ENCODE peak calls at places on chromosome 22, in nine cellular contexts. F is aorta; H is hepatocyte; C is CD8-positive, alpha-beta memory T cell; U is fibroblast of villous mesenchyme; W is IMR-90; I is mammary epithelial cell; R is CD8-positive, alpha-beta T cell; M is GM23248. Y is an unnamed sample.

GRCh38 chr22:27990879-27991278 is 71.8 kb upstream of the PITPNB start:
- DNase-seq in R (no peak), U (peak), F (peak), H (peak), W (peak), M (peak), C (no peak), I (no peak), Y (peak)

GRCh38 chr22:38715852-38716251 is 10.1 kb downstream of the GTPBP1 start:
- DNase-seq in F (peak), H (no peak), U (no peak), M (no peak), R (no peak), W (no peak), C (no peak), I (no peak), Y (no peak)

GRCh38 chr22:25488244-25489020 is 76.0 kb upstream of the GRK3 start:
- DNase-seq in R (no peak), U (peak), M (peak), H (peak), F (peak), I (peak), W (peak), C (no peak), Y (no peak)

GRCh38 chr22:30054764-30055069 is 25.5 kb upstream of the HORMAD2 start:
- DNase-seq in R (no peak), C (no peak), F (no peak), H (no peak), I (no peak), W (no peak), U (no peak), M (no peak), Y (no peak)

GRCh38 chr22:47299211-47299878 is 536.9 kb downstream of the TBC1D22A start:
- DNase-seq in C (no peak), I (no peak), U (no peak), F (no peak), H (no peak), R (no peak), W (no peak), M (no peak), Y (no peak)

GRCh38 chr22:32378703-32379272 is 21.1 kb downstream of the RFPL3 start:
- DNase-seq in H (peak), U (peak), R (no peak), I (peak), C (no peak), F (no peak), W (peak), M (peak), Y (peak)

GRCh38 chr22:25903294-25903693 is 161.3 kb downstream of the MYO18B start:
- DNase-seq in W (no peak), F (no peak), H (no peak), U (no peak), R (no peak), I (no peak), M (no peak), C (no peak), Y (no peak)

GRCh38 chr22:35538801-35539321 is 1.8 kb upstream of the RASD2 start:
- DNase-seq in F (peak), U (no peak), I (peak), M (peak), W (no peak), H (no peak), R (no peak), C (no peak), Y (peak)

GRCh38 chr22:23609983-23610781 is 21.9 kb downstream of the DRICH1 start:
- DNase-seq in W (no peak), H (no peak), U (no peak), C (no peak), F (no peak), I (no peak), M (no peak), R (no peak), Y (no peak)

GRCh38 chr22:30506507-30506968 is 1.0 kb upstream of the SEC14L4 start:
- DNase-seq in F (no peak), H (no peak), C (no peak), U (no peak), I (no peak), W (no peak), R (no peak), M (no peak), Y (no peak)

GRCh38 chr22:35506259-35506570 is 34.4 kb upstream of the RASD2 start:
- DNase-seq in W (peak), I (peak), M (peak), F (no peak), U (peak), R (no peak), C (no peak), H (peak), Y (no peak)

GRCh38 chr22:32042924-32043323 is at the start of gene SLC5A1:
- DNase-seq in H (no peak), U (no peak), W (no peak), C (no peak), R (no peak), M (no peak), F (no peak), I (peak), Y (no peak)

GRCh38 chr22:22820626-22821025 is 67.0 kb upstream of the IGLL5 start:
- DNase-seq in H (no peak), M (no peak), U (no peak), R (peak), C (no peak), W (no peak), F (no peak), I (no peak), Y (no peak)

GRCh38 chr22:35728639-35729308 is 11.1 kb downstream of the APOL5 start:
- DNase-seq in W (no peak), C (no peak), M (no peak), R (no peak), H (no peak), U (no peak), F (no peak), I (peak), Y (no peak)

GRCh38 chr22:38448945-38449745 is 5.9 kb downstream of the KCNJ4 start:
- DNase-seq in F (no peak), I (no peak), W (no peak), C (no peak), R (no peak), M (no peak), H (no peak), U (no peak), Y (no peak)

GRCh38 chr22:30877662-30878515 is 90.7 kb downstream of the MORC2 start:
- DNase-seq in W (no peak), C (no peak), U (no peak), R (no peak), I (no peak), H (no peak), F (peak), M (peak), Y (no peak)

GRCh38 chr22:32695451-32695891 is 106.0 kb upstream of the TIMP3 start:
- DNase-seq in M (peak), W (peak), F (no peak), I (peak), H (peak), U (peak), R (no peak), C (no peak), Y (no peak)

GRCh38 chr22:26849575-26849974 is 192.2 kb downstream of the MIAT start:
- DNase-seq in F (no peak), U (no peak), R (no peak), M (no peak), H (no peak), W (no peak), C (no peak), I (no peak), Y (no peak)

GRCh38 chr22:22060200-22061084 is 77.9 kb upstream of the TOP3B start:
- DNase-seq in R (peak), F (peak), M (peak), W (peak), I (peak), U (peak), C (peak), H (peak), Y (peak)

GRCh38 chr22:44309647-44310046 is 3.1 kb downstream of the SHISAL1 start:
- DNase-seq in I (no peak), F (no peak), H (no peak), R (no peak), W (no peak), U (peak), M (peak), C (no peak), Y (no peak)

GRCh38 chr22:47411006-47411405 is 648.6 kb downstream of the TBC1D22A start:
- DNase-seq in W (no peak), H (no peak), I (no peak), F (no peak), U (no peak), R (no peak), C (no peak), M (no peak), Y (no peak)

DNA sequence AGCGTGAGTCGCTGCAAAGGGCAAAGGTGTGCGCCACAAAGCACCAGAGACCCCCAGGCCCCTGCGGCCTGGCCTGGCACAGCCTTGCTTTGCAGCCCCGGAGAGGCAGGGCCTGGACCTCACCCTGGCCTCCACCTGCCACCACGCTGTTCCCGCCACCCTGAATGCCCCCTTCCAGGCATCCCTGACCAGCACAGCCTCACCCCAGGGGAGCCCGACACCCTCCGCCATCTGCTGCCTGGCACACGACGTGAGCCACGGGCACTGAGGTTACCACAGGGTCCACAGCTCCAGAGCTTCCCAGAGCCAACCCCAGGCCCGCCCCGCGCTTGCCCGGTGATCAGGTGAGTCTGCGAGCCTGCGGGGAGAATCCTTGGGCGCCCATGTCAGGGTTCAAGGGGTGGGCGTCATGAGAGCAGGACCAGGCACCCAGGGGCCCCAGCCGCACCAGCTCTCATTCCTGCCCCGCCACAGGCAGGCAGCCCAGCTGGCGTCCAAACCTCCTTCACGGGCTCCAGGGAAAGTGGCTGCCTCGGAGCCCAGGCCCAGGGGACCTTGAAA is 171.3 kb downstream of the BRD1 start:
- DNase-seq in M (no peak), I (no peak), H (no peak), F (peak), R (no peak), W (no peak), U (no peak), C (no peak), Y (peak)
- H3K4me3 ChIP-seq in M (no peak), I (no peak), H (no peak), F (no peak), R (peak), W (no peak), U (no peak), C (peak), Y (peak)

GRCh38 chr22:36761553-36762240 is 14.2 kb downstream of the IFT27 start:
- DNase-seq in H (no peak), F (peak), U (no peak), R (no peak), M (no peak), W (no peak), C (no peak), I (no peak), Y (no peak)
- H3K4me3 ChIP-seq in H (no peak), F (no peak), U (no peak), R (no peak), M (no peak), W (no peak), C (no peak), I (no peak), Y (no peak)

DNA sequence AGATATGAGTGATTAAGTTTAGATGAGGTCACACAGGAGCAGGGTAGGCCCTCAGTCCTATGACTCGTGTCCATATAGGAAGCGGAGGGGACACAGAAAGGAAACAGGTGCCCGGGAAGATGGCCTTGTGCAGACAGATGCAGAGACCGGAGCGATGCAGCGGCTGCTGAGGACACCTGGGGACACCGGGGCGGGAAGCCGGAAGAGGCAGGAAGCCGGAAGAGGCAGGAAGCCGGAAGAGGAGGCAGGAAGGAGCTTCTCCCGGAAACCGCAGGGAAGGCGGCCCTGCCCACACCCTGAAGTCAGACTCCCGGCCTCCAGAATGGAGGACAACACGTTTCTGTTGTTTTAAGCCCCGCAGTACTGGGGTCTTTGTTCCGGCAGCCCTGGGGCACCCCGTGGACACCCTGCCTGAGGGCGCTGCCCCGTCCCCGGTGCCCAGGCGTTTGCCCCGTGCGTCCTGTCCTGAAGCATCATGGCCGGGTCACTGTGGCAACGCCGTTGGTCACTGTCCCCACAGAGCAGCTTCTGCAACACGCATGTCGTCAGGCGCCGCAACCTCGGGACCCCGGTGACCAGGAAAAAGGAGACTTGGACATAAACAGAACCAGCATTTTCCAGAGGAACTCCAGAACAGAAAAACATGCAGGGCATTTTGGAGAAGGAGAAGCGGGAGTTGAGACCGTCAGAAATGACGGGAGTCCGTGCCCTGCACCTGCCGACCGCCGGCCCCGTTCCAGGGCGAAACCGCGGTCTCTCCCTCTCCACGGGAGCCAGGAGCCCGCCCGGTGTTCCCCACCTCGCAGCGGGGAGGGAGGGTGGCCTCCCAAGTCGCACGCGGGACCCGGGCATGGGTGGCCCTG is 103.4 kb downstream of the BRD1 start:
- DNase-seq in C (no peak), I (no peak), H (no peak), M (no peak), F (no peak), U (no peak), R (peak), W (no peak), Y (peak)
- H3K4me3 ChIP-seq in C (peak), I (no peak), H (no peak), M (no peak), F (no peak), U (no peak), R (peak), W (no peak), Y (peak)

GRCh38 chr22:17563936-17564391 is 666 bp downstream of the SLC25A18 start:
- DNase-seq in C (no peak), H (no peak), M (peak), W (peak), F (no peak), R (no peak), U (peak), I (no peak), Y (no peak)
- H3K4me3 ChIP-seq in C (no peak), H (no peak), M (no peak), W (no peak), F (no peak), R (no peak), U (no peak), I (no peak), Y (no peak)

GRCh38 chr22:46129390-46130041 is 20.8 kb upstream of the PPARA start:
- DNase-seq in I (no peak), M (no peak), F (peak), H (no peak), R (no peak), C (no peak), U (no peak), W (no peak), Y (peak)
- H3K4me3 ChIP-seq in I (no peak), M (no peak), F (no peak), H (no peak), R (no peak), C (no peak), U (no peak), W (no peak), Y (peak)

GRCh38 chr22:19625331-19626041 is 88.8 kb upstream of the SEPTIN5 start:
- DNase-seq in H (no peak), F (no peak), R (no peak), C (no peak), W (no peak), U (no peak), I (no peak), M (no peak), Y (no peak)
- H3K4me3 ChIP-seq in H (no peak), F (no peak), R (no peak), C (no peak), W (no peak), U (no peak), I (no peak), M (no peak), Y (no peak)

DNA sequence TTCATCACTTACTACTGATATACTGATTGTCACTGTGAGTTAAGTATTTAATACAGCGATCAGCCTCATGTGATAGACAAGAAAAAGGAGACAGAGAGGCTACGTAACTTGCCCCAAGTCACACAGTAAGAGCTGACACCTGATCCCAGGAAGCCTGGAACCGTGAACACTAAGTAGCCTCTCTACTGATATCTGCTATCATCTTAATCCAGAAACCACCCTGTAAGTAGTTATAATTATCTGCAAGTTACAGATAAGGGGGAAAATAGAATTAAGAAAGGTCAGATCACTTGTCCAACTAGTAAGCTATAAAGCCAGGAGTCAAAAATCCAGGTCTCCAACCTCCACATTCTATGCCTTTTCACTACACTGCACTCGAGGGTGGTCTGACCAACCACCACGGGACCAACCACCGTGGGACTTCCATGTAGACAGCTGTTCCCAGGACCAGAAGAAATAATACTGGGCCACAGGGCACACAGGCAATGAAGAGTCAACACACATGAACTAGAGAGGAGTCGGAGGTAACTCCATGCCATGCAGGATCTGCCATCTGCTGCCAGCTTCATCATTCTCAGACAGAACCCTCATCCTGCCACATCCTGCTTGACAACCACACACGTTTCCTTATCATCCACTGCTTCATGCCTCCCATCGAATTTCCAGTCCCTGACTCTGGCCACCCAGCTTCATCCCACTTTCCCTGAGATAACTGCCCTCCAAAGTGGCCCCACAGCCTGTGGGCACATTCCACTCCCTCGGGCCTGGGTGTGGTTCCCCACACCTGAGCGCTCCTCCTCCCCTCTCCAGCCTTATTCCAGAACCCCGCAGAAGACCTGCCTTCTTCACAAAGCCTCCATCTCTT is 58.6 kb downstream of the MICAL3 start:
- DNase-seq in F (no peak), M (no peak), W (no peak), I (no peak), C (no peak), R (no peak), U (no peak), H (no peak), Y (no peak)
- H3K4me3 ChIP-seq in F (no peak), M (no peak), W (no peak), I (no peak), C (no peak), R (no peak), U (no peak), H (no peak), Y (no peak)

GRCh38 chr22:29032014-29032475 is 29.6 kb downstream of the C22orf31 start:
- DNase-seq in M (peak), C (no peak), I (no peak), H (no peak), R (no peak), F (no peak), W (no peak), U (no peak), Y (no peak)

GRCh38 chr22:29030618-29031235 is 30.9 kb downstream of the C22orf31 start:
- DNase-seq in M (peak), W (peak), C (no peak), I (peak), F (peak), R (no peak), U (peak), H (peak), Y (no peak)

GRCh38 chr22:29032584-29032983 is 29.0 kb downstream of the C22orf31 start:
- DNase-seq in H (no peak), R (no peak), W (peak), C (no peak), I (no peak), U (peak), F (no peak), M (peak), Y (no peak)

GRCh38 chr22:29030016-29030617 is 31.5 kb downstream of the C22orf31 start:
- DNase-seq in W (no peak), H (no peak), R (no peak), I (peak), C (no peak), U (peak), M (peak), F (no peak), Y (no peak)

GRCh38 chr22:29031236-29031982 is 30.2 kb downstream of the C22orf31 start:
- DNase-seq in U (peak), I (peak), R (no peak), W (peak), F (peak), C (no peak), H (peak), M (peak), Y (no peak)
- H3K4me3 ChIP-seq in U (peak), I (peak), R (no peak), W (peak), F (no peak), C (no peak), H (no peak), M (peak), Y (no peak)

GRCh38 chr22:43098356-43098755 is 9.2 kb upstream of the TTLL1 start:
- DNase-seq in H (no peak), C (no peak), F (no peak), I (no peak), R (no peak), W (no peak), U (no peak), M (no peak), Y (no peak)

GRCh38 chr22:43096420-43096819 is 7.2 kb upstream of the TTLL1 start:
- DNase-seq in H (no peak), F (no peak), M (no peak), W (no peak), U (no peak), I (no peak), R (no peak), C (no peak), Y (no peak)

GRCh38 chr22:43100223-43100622 is 10.3 kb upstream of the BIK start:
- DNase-seq in R (no peak), M (no peak), C (no peak), H (no peak), F (no peak), I (peak), W (peak), U (no peak), Y (no peak)

GRCh38 chr22:43099095-43099494 is 9.9 kb upstream of the TTLL1 start:
- DNase-seq in U (no peak), F (no peak), C (no peak), W (no peak), I (no peak), M (no peak), H (no peak), R (no peak), Y (no peak)

DNA sequence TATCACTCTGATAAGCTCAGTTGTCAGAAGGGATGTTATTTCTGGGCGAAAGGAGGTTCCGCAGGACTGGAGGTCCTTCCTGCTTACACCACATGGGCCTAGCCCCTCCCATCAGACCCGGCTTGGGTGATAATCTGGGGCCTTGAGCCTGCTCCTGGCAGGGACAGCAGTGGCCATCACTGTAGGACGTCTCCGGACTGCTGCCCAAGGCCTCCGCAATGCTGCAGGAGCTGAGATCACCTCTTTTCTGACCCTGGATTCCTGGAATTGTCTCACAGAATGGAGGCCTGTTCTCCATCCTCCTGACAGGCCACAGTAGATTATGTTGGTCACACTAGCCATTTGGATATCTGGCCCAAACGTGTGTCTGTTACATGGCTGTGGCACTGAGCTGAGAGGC is 9.2 kb upstream of the BIK start:
- DNase-seq in R (no peak), W (no peak), I (no peak), M (no peak), C (no peak), H (no peak), U (peak), F (no peak), Y (no peak)
- H3K4me3 ChIP-seq in R (no peak), W (no peak), I (no peak), M (no peak), C (no peak), H (no peak), U (no peak), F (no peak), Y (no peak)